ENCODE peak calls at places on chromosomes 11 and 22, in ten cellular contexts. D is AG08396; U is IMR-90; Z is HL-60; K is NCI-H510A; J is AG04450; B is CD8-positive, alpha-beta memory T cell; P is brain microvascular endothelial cell; H is astrocyte of the hippocampus; R is spleen. T is an unnamed sample.

GRCh38 chr11:96242191-96242845 is 100.7 kb downstream of the MAML2 start:
- DNase-seq in H (no peak), R (no peak), K (no peak), U (no peak), J (no peak), D (no peak), Z (no peak), P (no peak), B (no peak), T (no peak)

GRCh38 chr22:31081963-31082605 is 966 bp downstream of the SMTN start:
- DNase-seq in R (no peak), H (no peak), J (no peak), Z (no peak), D (peak; percentile 53), B (no peak), K (no peak), U (peak; percentile 62), P (peak; percentile 44), T (peak; percentile 83)

GRCh38 chr11:1234054-1234720 is 11.3 kb downstream of the MUC5B start:
- DNase-seq in D (no peak), B (no peak), K (no peak), P (no peak), R (peak; percentile 62), Z (no peak), H (no peak), J (no peak), U (no peak), T (no peak)

GRCh38 chr22:39920134-39920743 is 19.4 kb downstream of the GRAP2 start:
- DNase-seq in U (no peak), K (no peak), Z (no peak), J (no peak), B (peak; percentile 50), D (no peak), H (no peak), P (no peak), R (no peak), T (no peak)

GRCh38 chr22:37568448-37569008 is 8.2 kb downstream of the CDC42EP1 start:
- DNase-seq in B (no peak), K (no peak), U (no peak), J (no peak), Z (no peak), P (no peak), R (no peak), H (no peak), D (no peak), T (no peak)

GRCh38 chr11:46604796-46605195 is 11.0 kb upstream of the AMBRA1 start:
- DNase-seq in Z (no peak), U (no peak), P (no peak), K (no peak), H (no peak), B (no peak), J (no peak), R (no peak), D (no peak), T (no peak)

GRCh38 chr11:102225689-102226562 is 91.4 kb upstream of the BIRC3 start:
- DNase-seq in Z (no peak), K (no peak), R (no peak), D (peak; percentile 67), B (no peak), J (peak; percentile 74), H (peak; percentile 93), U (peak; percentile 97), P (peak; percentile 97), T (peak; percentile 97)

GRCh38 chr22:17086750-17087149 is 1.9 kb downstream of the IL17RA start:
- DNase-seq in U (no peak), B (no peak), Z (peak; percentile 36), K (no peak), P (no peak), D (no peak), J (no peak), H (no peak), R (peak; percentile 81), T (no peak)

GRCh38 chr22:47303161-47303890 is 540.9 kb downstream of the TBC1D22A start:
- DNase-seq in P (no peak), R (no peak), Z (no peak), K (no peak), U (no peak), D (no peak), H (no peak), B (no peak), J (no peak), T (no peak)

GRCh38 chr11:123206671-123207421 is 11.8 kb upstream of the CLMP start:
- DNase-seq in H (no peak), R (no peak), D (no peak), B (no peak), J (no peak), Z (no peak), P (no peak), U (peak; percentile 38), K (no peak), T (no peak)

GRCh38 chr11:75816561-75817239 is 1.7 kb downstream of the UVRAG start:
- DNase-seq in P (no peak), H (peak; percentile 23), K (no peak), B (no peak), R (no peak), J (no peak), U (no peak), D (no peak), Z (peak; percentile 35), T (no peak)

GRCh38 chr22:45159652-45160462 is 3.9 kb upstream of the NUP50 start:
- DNase-seq in U (peak; percentile 38), R (no peak), K (no peak), H (peak; percentile 20), D (no peak), Z (no peak), J (no peak), P (no peak), B (no peak), T (peak; percentile 55)

GRCh38 chr11:96082002-96082899 is 158.3 kb upstream of the MTMR2 start:
- DNase-seq in Z (no peak), J (no peak), U (no peak), D (no peak), H (no peak), K (no peak), P (no peak), B (no peak), R (no peak), T (no peak)

GRCh38 chr11:57597461-57597892 is at the start of gene SERPING1:
- DNase-seq in J (no peak), Z (no peak), P (no peak), D (peak; percentile 46), R (peak; percentile 72), B (no peak), U (no peak), H (no peak), K (no peak), T (peak; percentile 7)

GRCh38 chr22:33906954-33907353 is 13.3 kb downstream of the LARGE1 start:
- DNase-seq in Z (no peak), D (no peak), B (no peak), H (no peak), P (no peak), U (no peak), K (no peak), R (no peak), J (no peak), T (no peak)

GRCh38 chr22:37633693-37634504 is 5.6 kb upstream of the SH3BP1 start:
- DNase-seq in B (peak; percentile 47), Z (peak; percentile 97), K (no peak), U (peak; percentile 92), P (peak; percentile 76), R (peak; percentile 96), D (peak; percentile 89), H (peak; percentile 94), J (peak; percentile 84), T (peak; percentile 72)

GRCh38 chr11:73997120-73997772 is 11.6 kb downstream of the UCP3 start:
- DNase-seq in B (no peak), Z (no peak), P (no peak), U (no peak), D (no peak), J (no peak), H (no peak), K (no peak), R (peak; percentile 45), T (no peak)

GRCh38 chr11:107702109-107702660 is 9.7 kb downstream of the SLN start:
- DNase-seq in J (no peak), D (no peak), H (no peak), U (no peak), Z (no peak), B (no peak), P (no peak), K (no peak), R (no peak), T (no peak)

GRCh38 chr11:78926633-78927347 is 352.1 kb upstream of the NARS2 start:
- DNase-seq in D (peak; percentile 18), J (peak; percentile 8), K (no peak), H (no peak), B (no peak), R (no peak), Z (no peak), P (no peak), U (peak; percentile 69), T (no peak)

GRCh38 chr11:100151944-100152343 is 535.1 kb upstream of the ARHGAP42 start:
- DNase-seq in D (no peak), B (no peak), U (no peak), H (peak; percentile 73), J (no peak), Z (no peak), P (peak; percentile 25), R (no peak), K (no peak), T (no peak)

GRCh38 chr11:9692696-9693095 is 28.8 kb downstream of the SWAP70 start:
- DNase-seq in J (no peak), U (no peak), H (no peak), P (no peak), K (no peak), D (no peak), Z (peak; percentile 42), R (no peak), B (no peak), T (no peak)

GRCh38 chr11:73647459-73648100 is 1.2 kb downstream of the PLEKHB1 start:
- DNase-seq in J (peak; percentile 30), Z (peak; percentile 59), R (peak; percentile 96), B (peak; percentile 89), K (peak; percentile 100), U (peak; percentile 70), H (peak; percentile 94), D (peak; percentile 90), P (peak; percentile 69), T (peak; percentile 30)

GRCh38 chr11:723120-723883 is 17.3 kb downstream of the EPS8L2 start:
- DNase-seq in R (no peak), P (no peak), B (no peak), U (peak; percentile 68), J (no peak), Z (peak; percentile 39), D (peak; percentile 73), H (peak; percentile 70), K (no peak), T (peak; percentile 54)

GRCh38 chr22:50286701-50287318 is 16.6 kb upstream of the MAPK11 start:
- DNase-seq in R (no peak), P (no peak), Z (no peak), H (no peak), U (no peak), J (no peak), K (no peak), D (no peak), B (no peak), T (no peak)

GRCh38 chr11:44718612-44719390 is 8.0 kb upstream of the TSPAN18 start:
- DNase-seq in J (no peak), K (no peak), U (no peak), B (no peak), Z (no peak), D (no peak), R (no peak), P (no peak), H (no peak), T (no peak)

GRCh38 chr11:2303627-2304155 is 1.9 kb downstream of the TSPAN32 start:
- DNase-seq in R (peak; percentile 79), P (no peak), H (no peak), D (no peak), B (no peak), U (no peak), Z (peak; percentile 52), J (no peak), K (no peak), T (no peak)

GRCh38 chr11:130522284-130522961 is 74.0 kb downstream of the ADAMTS15 start:
- DNase-seq in H (peak; percentile 97), Z (no peak), P (peak; percentile 93), B (no peak), R (no peak), K (no peak), D (peak; percentile 92), J (peak; percentile 84), U (peak; percentile 97), T (peak; percentile 81)

GRCh38 chr11:71372693-71373657 is 75.2 kb downstream of the DHCR7 start:
- DNase-seq in Z (no peak), D (peak; percentile 65), B (no peak), J (peak; percentile 1), P (peak; percentile 11), U (peak; percentile 50), K (no peak), R (no peak), H (peak; percentile 52), T (peak; percentile 16)